ENCODE peak calls at places on chromosomes 1 and 21, in eight cellular contexts. One of them, this sample, is unnamed.

GRCh38 chr1:214466759-214467585 is 84.4 kb downstream of the PTPN14 start:
- DNase-seq in uterus: no peak
- DNase-seq in RWPE1: peak; percentile 57
- DNase-seq in naive thymus-derived CD4-positive, alpha-beta T cell: no peak
- DNase-seq in transverse colon: no peak
- DNase-seq in SK-N-SH: no peak
- DNase-seq in stomach: peak; percentile 55
- DNase-seq in dorsolateral prefrontal cortex: no peak
- DNase-seq in this sample: no peak

GRCh38 chr1:155062702-155063411 is 683 bp upstream of the EFNA4 start:
- DNase-seq in uterus: peak; percentile 49
- DNase-seq in RWPE1: no peak
- DNase-seq in naive thymus-derived CD4-positive, alpha-beta T cell: peak; percentile 73
- DNase-seq in transverse colon: peak; percentile 84
- DNase-seq in SK-N-SH: peak; percentile 47
- DNase-seq in stomach: peak; percentile 69
- DNase-seq in dorsolateral prefrontal cortex: no peak
- DNase-seq in this sample: no peak

GRCh38 chr1:172821609-172822274 is 162.8 kb downstream of the FASLG start:
- DNase-seq in uterus: no peak
- DNase-seq in RWPE1: no peak
- DNase-seq in naive thymus-derived CD4-positive, alpha-beta T cell: no peak
- DNase-seq in transverse colon: no peak
- DNase-seq in SK-N-SH: peak; percentile 24
- DNase-seq in stomach: no peak
- DNase-seq in dorsolateral prefrontal cortex: no peak
- DNase-seq in this sample: no peak

GRCh38 chr1:53483656-53484055 is 24.5 kb downstream of the DMRTB1 start:
- DNase-seq in uterus: no peak
- DNase-seq in RWPE1: no peak
- DNase-seq in naive thymus-derived CD4-positive, alpha-beta T cell: no peak
- DNase-seq in transverse colon: no peak
- DNase-seq in SK-N-SH: no peak
- DNase-seq in stomach: no peak
- DNase-seq in dorsolateral prefrontal cortex: no peak
- DNase-seq in this sample: no peak

GRCh38 chr1:190479537-190479936 is 1.9 kb upstream of the BRINP3 start:
- DNase-seq in uterus: no peak
- DNase-seq in RWPE1: no peak
- DNase-seq in naive thymus-derived CD4-positive, alpha-beta T cell: no peak
- DNase-seq in transverse colon: peak; percentile 16
- DNase-seq in SK-N-SH: no peak
- DNase-seq in stomach: no peak
- DNase-seq in dorsolateral prefrontal cortex: peak; percentile 61
- DNase-seq in this sample: no peak

GRCh38 chr1:99173282-99173681 is 91.0 kb upstream of the PLPPR4 start:
- DNase-seq in uterus: no peak
- DNase-seq in RWPE1: no peak
- DNase-seq in naive thymus-derived CD4-positive, alpha-beta T cell: no peak
- DNase-seq in transverse colon: no peak
- DNase-seq in SK-N-SH: no peak
- DNase-seq in stomach: no peak
- DNase-seq in dorsolateral prefrontal cortex: peak; percentile 15
- DNase-seq in this sample: no peak

GRCh38 chr21:21084179-21084578 is 86.0 kb downstream of the NCAM2 start:
- DNase-seq in uterus: no peak
- DNase-seq in RWPE1: no peak
- DNase-seq in naive thymus-derived CD4-positive, alpha-beta T cell: no peak
- DNase-seq in transverse colon: no peak
- DNase-seq in SK-N-SH: no peak
- DNase-seq in stomach: no peak
- DNase-seq in dorsolateral prefrontal cortex: no peak
- DNase-seq in this sample: no peak

GRCh38 chr1:6002714-6003501 is 10.7 kb upstream of the NPHP4 start:
- DNase-seq in uterus: no peak
- DNase-seq in RWPE1: no peak
- DNase-seq in naive thymus-derived CD4-positive, alpha-beta T cell: no peak
- DNase-seq in transverse colon: no peak
- DNase-seq in SK-N-SH: peak; percentile 59
- DNase-seq in stomach: no peak
- DNase-seq in dorsolateral prefrontal cortex: no peak
- DNase-seq in this sample: no peak

GRCh38 chr1:201268604-201269151 is 14.6 kb upstream of the PKP1 start:
- DNase-seq in uterus: peak; percentile 75
- DNase-seq in RWPE1: no peak
- DNase-seq in naive thymus-derived CD4-positive, alpha-beta T cell: no peak
- DNase-seq in transverse colon: no peak
- DNase-seq in SK-N-SH: peak; percentile 89
- DNase-seq in stomach: peak; percentile 57
- DNase-seq in dorsolateral prefrontal cortex: peak; percentile 75
- DNase-seq in this sample: no peak

GRCh38 chr1:153277852-153278251 is 18.4 kb downstream of the LORICRIN start:
- DNase-seq in uterus: no peak
- DNase-seq in RWPE1: no peak
- DNase-seq in naive thymus-derived CD4-positive, alpha-beta T cell: peak; percentile 40
- DNase-seq in transverse colon: peak; percentile 35
- DNase-seq in SK-N-SH: no peak
- DNase-seq in stomach: peak; percentile 51
- DNase-seq in dorsolateral prefrontal cortex: no peak
- DNase-seq in this sample: no peak

GRCh38 chr1:178543291-178543609 is 30.3 kb downstream of the TEX35 start:
- DNase-seq in uterus: no peak
- DNase-seq in RWPE1: no peak
- DNase-seq in naive thymus-derived CD4-positive, alpha-beta T cell: peak; percentile 11
- DNase-seq in transverse colon: no peak
- DNase-seq in SK-N-SH: no peak
- DNase-seq in stomach: no peak
- DNase-seq in dorsolateral prefrontal cortex: no peak
- DNase-seq in this sample: no peak

GRCh38 chr1:24557711-24558121 is 1.8 kb downstream of the NCMAP start:
- DNase-seq in uterus: no peak
- DNase-seq in RWPE1: no peak
- DNase-seq in naive thymus-derived CD4-positive, alpha-beta T cell: no peak
- DNase-seq in transverse colon: peak; percentile 44
- DNase-seq in SK-N-SH: no peak
- DNase-seq in stomach: peak; percentile 49
- DNase-seq in dorsolateral prefrontal cortex: no peak
- DNase-seq in this sample: no peak

GRCh38 chr1:150567341-150567716 is 12.1 kb downstream of the MCL1 start:
- DNase-seq in uterus: peak; percentile 31
- DNase-seq in RWPE1: no peak
- DNase-seq in naive thymus-derived CD4-positive, alpha-beta T cell: peak; percentile 90
- DNase-seq in transverse colon: peak; percentile 40
- DNase-seq in SK-N-SH: no peak
- DNase-seq in stomach: no peak
- DNase-seq in dorsolateral prefrontal cortex: no peak
- DNase-seq in this sample: no peak

GRCh38 chr1:6209661-6210605 is 4.0 kb downstream of the RNF207 start:
- DNase-seq in uterus: no peak
- DNase-seq in RWPE1: no peak
- DNase-seq in naive thymus-derived CD4-positive, alpha-beta T cell: no peak
- DNase-seq in transverse colon: no peak
- DNase-seq in SK-N-SH: peak; percentile 88
- DNase-seq in stomach: no peak
- DNase-seq in dorsolateral prefrontal cortex: no peak
- DNase-seq in this sample: no peak

GRCh38 chr1:235011599-235012435 is 116.8 kb downstream of the TOMM20 start:
- DNase-seq in uterus: peak; percentile 80
- DNase-seq in RWPE1: peak; percentile 92
- DNase-seq in naive thymus-derived CD4-positive, alpha-beta T cell: peak; percentile 94
- DNase-seq in transverse colon: peak; percentile 74
- DNase-seq in SK-N-SH: peak; percentile 39
- DNase-seq in stomach: peak; percentile 64
- DNase-seq in dorsolateral prefrontal cortex: peak; percentile 66
- DNase-seq in this sample: no peak

GRCh38 chr1:28343405-28343804 is 14.6 kb downstream of the MED18 start:
- DNase-seq in uterus: no peak
- DNase-seq in RWPE1: peak; percentile 59
- DNase-seq in naive thymus-derived CD4-positive, alpha-beta T cell: no peak
- DNase-seq in transverse colon: no peak
- DNase-seq in SK-N-SH: no peak
- DNase-seq in stomach: no peak
- DNase-seq in dorsolateral prefrontal cortex: no peak
- DNase-seq in this sample: no peak

GRCh38 chr1:112954945-112955677 is 885 bp downstream of the SLC16A1 start:
- DNase-seq in uterus: peak; percentile 47
- DNase-seq in RWPE1: peak; percentile 63
- DNase-seq in naive thymus-derived CD4-positive, alpha-beta T cell: peak; percentile 28
- DNase-seq in transverse colon: peak; percentile 60
- DNase-seq in SK-N-SH: peak; percentile 70
- DNase-seq in stomach: peak; percentile 37
- DNase-seq in dorsolateral prefrontal cortex: peak; percentile 39
- DNase-seq in this sample: peak; percentile 58

GRCh38 chr1:186183219-186183618 is 191.8 kb downstream of the TPR start:
- DNase-seq in uterus: no peak
- DNase-seq in RWPE1: peak; percentile 78
- DNase-seq in naive thymus-derived CD4-positive, alpha-beta T cell: no peak
- DNase-seq in transverse colon: no peak
- DNase-seq in SK-N-SH: no peak
- DNase-seq in stomach: no peak
- DNase-seq in dorsolateral prefrontal cortex: no peak
- DNase-seq in this sample: no peak

GRCh38 chr21:42777757-42778344 is 101.5 kb downstream of the WDR4 start:
- DNase-seq in uterus: no peak
- DNase-seq in RWPE1: no peak
- DNase-seq in naive thymus-derived CD4-positive, alpha-beta T cell: no peak
- DNase-seq in transverse colon: no peak
- DNase-seq in SK-N-SH: no peak
- DNase-seq in stomach: no peak
- DNase-seq in dorsolateral prefrontal cortex: no peak
- DNase-seq in this sample: peak; percentile 32

GRCh38 chr1:75134656-75134938 is 409 bp downstream of the LHX8 start:
- DNase-seq in uterus: no peak
- DNase-seq in RWPE1: no peak
- DNase-seq in naive thymus-derived CD4-positive, alpha-beta T cell: no peak
- DNase-seq in transverse colon: no peak
- DNase-seq in SK-N-SH: no peak
- DNase-seq in stomach: no peak
- DNase-seq in dorsolateral prefrontal cortex: no peak
- DNase-seq in this sample: no peak
- H3K27ac ChIP-seq in uterus: no peak overlapping the region
- H3K27ac ChIP-seq in RWPE1: no peak overlapping the region
- H3K27ac ChIP-seq in naive thymus-derived CD4-positive, alpha-beta T cell: no peak overlapping the region
- H3K27ac ChIP-seq in transverse colon: no peak overlapping the region
- H3K27ac ChIP-seq in SK-N-SH: no peak overlapping the region
- H3K27ac ChIP-seq in stomach: no peak overlapping the region
- H3K27ac ChIP-seq in dorsolateral prefrontal cortex: no peak overlapping the region
- H3K27ac ChIP-seq in this sample: no peak overlapping the region

DNA sequence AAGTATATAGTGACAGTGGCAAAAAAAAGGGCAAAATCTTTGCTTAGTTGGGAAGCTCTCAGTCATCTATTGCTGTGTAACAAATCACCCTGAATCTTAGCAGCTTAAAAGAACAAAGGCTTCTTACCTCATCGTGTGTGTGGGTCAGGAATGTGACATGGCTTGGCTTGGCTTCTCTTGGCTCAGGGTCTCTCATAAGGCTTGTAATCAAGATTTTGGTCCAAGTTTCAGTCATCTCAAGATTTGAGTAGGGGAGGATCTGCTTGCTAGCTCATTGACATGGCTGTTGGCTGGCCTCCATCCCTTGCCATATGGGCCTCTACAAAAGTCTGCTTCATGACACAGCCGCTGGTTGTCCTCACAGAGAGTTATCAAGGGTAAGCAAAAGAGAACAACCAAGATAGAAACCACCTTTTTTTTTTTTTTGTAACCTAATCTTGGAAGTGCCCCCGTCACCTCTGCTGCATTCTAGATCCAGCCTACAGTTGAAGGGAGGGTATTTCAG is 207.7 kb downstream of the PTPRC start:
- DNase-seq in uterus: no peak
- DNase-seq in RWPE1: no peak
- DNase-seq in naive thymus-derived CD4-positive, alpha-beta T cell: no peak
- DNase-seq in transverse colon: no peak
- DNase-seq in SK-N-SH: no peak
- DNase-seq in stomach: no peak
- DNase-seq in dorsolateral prefrontal cortex: peak; percentile 39
- DNase-seq in this sample: no peak
- H3K27ac ChIP-seq in uterus: no peak overlapping the region
- H3K27ac ChIP-seq in RWPE1: no peak overlapping the region
- H3K27ac ChIP-seq in naive thymus-derived CD4-positive, alpha-beta T cell: no peak overlapping the region
- H3K27ac ChIP-seq in transverse colon: no peak overlapping the region
- H3K27ac ChIP-seq in SK-N-SH: no peak overlapping the region
- H3K27ac ChIP-seq in stomach: no peak overlapping the region
- H3K27ac ChIP-seq in dorsolateral prefrontal cortex: no peak overlapping the region
- H3K27ac ChIP-seq in this sample: no peak overlapping the region

DNA sequence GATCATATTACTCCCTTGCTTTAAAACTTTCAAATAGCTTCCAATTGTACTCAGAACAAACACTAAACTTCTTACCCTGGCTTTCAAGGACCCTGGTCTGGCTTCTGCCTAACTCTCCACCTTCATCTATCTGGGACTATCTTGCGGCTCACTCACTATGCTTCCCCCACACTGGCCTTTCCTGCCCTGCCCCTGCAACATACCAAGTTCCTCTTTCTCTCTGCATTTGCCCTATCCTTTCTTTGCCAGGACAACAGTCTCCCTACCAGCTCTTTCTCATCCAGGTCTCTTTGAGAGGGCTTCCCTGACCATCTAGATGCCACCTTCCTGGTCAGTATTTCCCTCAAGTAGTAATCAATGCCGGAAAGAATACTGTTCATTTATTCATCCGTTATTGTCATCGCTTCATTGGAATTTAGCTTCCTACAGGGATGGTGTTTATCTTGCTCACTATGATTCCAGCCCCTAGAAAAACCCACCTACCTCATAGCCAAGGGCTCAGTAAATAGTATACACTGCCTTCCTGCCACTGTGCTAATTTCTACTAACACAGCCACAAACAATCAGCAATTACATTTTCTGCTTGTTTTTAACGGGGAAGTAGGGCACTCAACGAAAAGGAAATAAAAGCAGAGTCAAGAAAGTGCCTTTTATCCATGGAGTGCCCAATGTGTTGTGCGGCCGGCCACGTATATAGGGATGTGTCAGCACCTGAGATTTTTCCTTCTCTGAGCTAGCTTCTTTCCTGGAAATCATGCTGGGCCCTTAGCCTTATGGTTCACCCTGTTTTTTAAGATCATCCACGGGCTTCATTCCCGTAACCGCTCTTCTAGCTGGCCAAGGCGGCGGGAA is 521 bp upstream of the CDC7 start:
- DNase-seq in uterus: no peak
- DNase-seq in RWPE1: no peak
- DNase-seq in naive thymus-derived CD4-positive, alpha-beta T cell: no peak
- DNase-seq in transverse colon: no peak
- DNase-seq in SK-N-SH: peak; percentile 3
- DNase-seq in stomach: no peak
- DNase-seq in dorsolateral prefrontal cortex: no peak
- DNase-seq in this sample: no peak
- H3K27ac ChIP-seq in uterus: peak overlapping the region; percentile 96
- H3K27ac ChIP-seq in RWPE1: peak overlapping the region; percentile 99
- H3K27ac ChIP-seq in naive thymus-derived CD4-positive, alpha-beta T cell: peak overlapping the region; percentile 85
- H3K27ac ChIP-seq in transverse colon: peak overlapping the region; percentile 92
- H3K27ac ChIP-seq in SK-N-SH: peak overlapping the region; percentile 96
- H3K27ac ChIP-seq in stomach: peak overlapping the region; percentile 82
- H3K27ac ChIP-seq in dorsolateral prefrontal cortex: peak overlapping the region; percentile 90
- H3K27ac ChIP-seq in this sample: peak overlapping the region; percentile 94

DNA sequence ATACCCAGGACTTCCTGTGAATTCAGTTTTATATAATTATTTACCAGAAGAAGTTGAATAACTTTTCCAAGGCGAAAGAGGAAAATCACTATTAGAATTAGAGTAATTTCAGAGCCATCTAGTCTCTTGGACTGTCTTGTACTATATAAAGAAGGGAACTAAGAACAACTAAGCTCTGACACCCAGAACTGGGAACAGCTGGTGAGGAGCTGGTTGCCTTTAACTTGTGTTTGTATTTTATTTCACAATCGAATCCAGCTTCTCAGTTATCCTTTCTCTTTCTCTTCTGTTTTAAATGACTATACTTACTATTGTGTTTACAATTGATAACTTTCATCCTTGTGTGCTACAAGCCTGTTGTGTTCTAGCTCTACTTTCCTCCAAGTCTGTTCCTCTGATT is 8.4 kb downstream of the SNX27 start:
- DNase-seq in uterus: no peak
- DNase-seq in RWPE1: no peak
- DNase-seq in naive thymus-derived CD4-positive, alpha-beta T cell: no peak
- DNase-seq in transverse colon: no peak
- DNase-seq in SK-N-SH: no peak
- DNase-seq in stomach: no peak
- DNase-seq in dorsolateral prefrontal cortex: no peak
- DNase-seq in this sample: no peak
- H3K27ac ChIP-seq in uterus: peak overlapping the region; percentile 55
- H3K27ac ChIP-seq in RWPE1: no peak overlapping the region
- H3K27ac ChIP-seq in naive thymus-derived CD4-positive, alpha-beta T cell: no peak overlapping the region
- H3K27ac ChIP-seq in transverse colon: peak overlapping the region; percentile 72
- H3K27ac ChIP-seq in SK-N-SH: peak overlapping the region; percentile 0
- H3K27ac ChIP-seq in stomach: peak overlapping the region; percentile 79
- H3K27ac ChIP-seq in dorsolateral prefrontal cortex: peak overlapping the region; percentile 60
- H3K27ac ChIP-seq in this sample: no peak overlapping the region

This sample was measured in caudate nucleus.